ENCODE peak calls at places on chromosomes 5 and 9, in eight cellular contexts. K, V, Z, E, U, W, F and N are unnamed samples.

GRCh38 chr9:35615981-35616680 is 2.1 kb downstream of the CD72 start:
- DNase-seq in K (no peak), V (no peak), Z (no peak), E (no peak), U (no peak), W (no peak), F (no peak), N (no peak)

GRCh38 chr5:96324708-96325107 is 108.3 kb downstream of the PCSK1 start:
- DNase-seq in K (no peak), V (no peak), Z (no peak), E (peak), U (no peak), W (peak), F (no peak), N (peak)

GRCh38 chr5:135718151-135718550 is 116.3 kb upstream of the SLC25A48 start:
- DNase-seq in K (no peak), V (no peak), Z (no peak), E (peak), U (no peak), W (peak), F (no peak), N (peak)

GRCh38 chr9:136381311-136381710 is 7.8 kb upstream of the CARD9 start:
- DNase-seq in K (no peak), V (no peak), Z (no peak), E (no peak), U (no peak), W (no peak), F (no peak), N (no peak)

GRCh38 chr5:164233796-164234195 is 728.4 kb downstream of the MAT2B start:
- DNase-seq in K (no peak), V (no peak), Z (no peak), E (peak), U (no peak), W (no peak), F (no peak), N (no peak)

GRCh38 chr5:111869681-111870080 is 112.7 kb upstream of the NREP start:
- DNase-seq in K (no peak), V (no peak), Z (no peak), E (peak), U (no peak), W (peak), F (no peak), N (peak)

GRCh38 chr5:176319827-176320554 is 41.6 kb downstream of the KIAA1191 start:
- DNase-seq in K (no peak), V (no peak), Z (no peak), E (peak), U (no peak), W (peak), F (no peak), N (peak)

GRCh38 chr9:109640232-109641078 is 139.5 kb upstream of the PALM2AKAP2 start:
- DNase-seq in K (no peak), V (peak), Z (no peak), E (peak), U (peak), W (peak), F (peak), N (peak)

GRCh38 chr5:41681820-41682219 is 171.4 kb upstream of the PLCXD3 start:
- DNase-seq in K (no peak), V (no peak), Z (no peak), E (no peak), U (no peak), W (peak), F (no peak), N (peak)

GRCh38 chr9:93156475-93157008 is 22.5 kb upstream of the NINJ1 start:
- DNase-seq in K (no peak), V (no peak), Z (no peak), E (no peak), U (no peak), W (no peak), F (no peak), N (no peak)